ENCODE peak calls at places on chromosomes 1 and 21, in six cellular contexts. K is suprapubic skin, U is PC-9, A is AG04450, V is right atrium auricular region, S is PC-3. C is an unnamed sample.
A peak's percentile ranks its signal among the peaks of the same experiment; 100 is the strongest.

GRCh38 chr1:113747376-113747775 is 11.9 kb downstream of the PHTF1 start:
- DNase-seq in U (no peak), K (no peak), S (no peak), A (no peak), V (no peak), C (no peak)

GRCh38 chr1:100362821-100363466 is 10.6 kb downstream of the CDC14A start:
- DNase-seq in A (no peak), U (no peak), S (no peak), V (no peak), K (no peak), C (no peak)

GRCh38 chr1:204080163-204080903 is 7.4 kb downstream of the SOX13 start:
- DNase-seq in U (peak; percentile 94), K (peak; percentile 81), S (peak; percentile 96), V (no peak), A (no peak), C (peak; percentile 87)

GRCh38 chr1:215631489-215631888 is 64.4 kb downstream of the KCTD3 start:
- DNase-seq in U (peak; percentile 55), V (no peak), A (no peak), S (peak; percentile 80), K (no peak), C (no peak)

GRCh38 chr1:47894718-47895393 is 102.3 kb downstream of the TRABD2B start:
- DNase-seq in S (peak; percentile 96), U (peak; percentile 4), A (no peak), K (no peak), V (peak; percentile 63), C (no peak)

GRCh38 chr1:240027059-240027462 is 64.6 kb upstream of the FMN2 start:
- DNase-seq in K (no peak), S (peak; percentile 84), U (peak; percentile 35), V (no peak), A (no peak), C (peak; percentile 4)

GRCh38 chr1:200039849-200040479 is 12.5 kb downstream of the NR5A2 start:
- DNase-seq in S (no peak), V (no peak), K (no peak), A (no peak), U (no peak), C (no peak)

GRCh38 chr1:246221390-246222240 is 285.5 kb downstream of the SMYD3 start:
- DNase-seq in S (no peak), V (no peak), A (no peak), K (no peak), U (no peak), C (no peak)

GRCh38 chr1:17119076-17119743 is at the start of gene PADI2:
- DNase-seq in U (peak; percentile 85), A (no peak), V (no peak), S (peak; percentile 76), K (no peak), C (no peak)

GRCh38 chr1:209590405-209590804 is 6.9 kb downstream of the CAMK1G start:
- DNase-seq in K (no peak), A (no peak), V (no peak), S (no peak), U (no peak), C (no peak)
- TF ChIP-seq CTCF in K (no peak), A (peak; percentile 46), V (peak; percentile 48), S (no peak), U (peak; percentile 58), C (peak; percentile 48)

DNA sequence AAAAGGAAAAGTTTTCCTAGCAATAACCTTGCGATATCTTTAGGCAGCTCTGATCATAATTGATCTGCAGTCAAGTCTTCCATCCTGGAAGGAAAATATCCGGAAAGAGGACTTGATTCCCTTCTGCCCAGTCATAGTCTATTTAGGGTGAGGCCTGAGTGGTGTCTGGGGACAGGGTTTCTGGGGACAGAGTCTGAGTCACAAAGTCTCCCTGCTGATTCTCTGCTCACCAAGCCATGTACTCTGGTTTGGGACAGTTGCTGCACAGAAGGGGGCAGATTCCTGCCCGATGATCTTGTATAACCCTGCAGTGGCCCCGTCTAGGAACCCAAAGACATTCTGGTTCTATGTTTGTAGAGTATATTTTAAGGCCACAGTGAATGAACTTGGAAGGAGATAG is 178.8 kb downstream of the KCNJ6 start:
- DNase-seq in S (no peak), K (no peak), U (no peak), V (no peak), A (no peak), C (no peak)
- H3K27me3 ChIP-seq in S (peaks cover 80% of the 10 kb centered on the region), K (peaks cover 27% of the 10 kb centered on the region), U (peaks cover 50% of the 10 kb centered on the region), V (no peaks in the 10 kb centered on the region), A (peaks cover 22% of the 10 kb centered on the region), C (peaks cover 10% of the 10 kb centered on the region)

GRCh38 chr1:161069201-161069685 is 448 bp downstream of the ARHGAP30 start:
- DNase-seq in S (no peak), A (no peak), K (no peak), U (no peak), V (no peak), C (no peak)
- H3K4me3 ChIP-seq in S (no peak overlapping the region), A (no peak overlapping the region), K (peak overlapping the region; percentile 44), U (no peak overlapping the region), V (peak overlapping the region; percentile 10), C (no peak overlapping the region)

GRCh38 chr1:76138217-76138616 is 63.7 kb downstream of the ST6GALNAC3 start:
- DNase-seq in S (no peak), A (no peak), U (no peak), K (no peak), V (no peak), C (no peak)

GRCh38 chr1:76137746-76138145 is 63.2 kb downstream of the ST6GALNAC3 start:
- DNase-seq in K (no peak), V (no peak), A (no peak), U (no peak), S (no peak), C (no peak)

GRCh38 chr1:76142771-76143540 is 68.4 kb downstream of the ST6GALNAC3 start:
- DNase-seq in U (no peak), S (no peak), V (no peak), A (no peak), K (no peak), C (no peak)

GRCh38 chr1:76141898-76142297 is 67.4 kb downstream of the ST6GALNAC3 start:
- DNase-seq in U (no peak), A (no peak), S (no peak), V (no peak), K (no peak), C (no peak)

GRCh38 chr1:76140227-76140626 is 65.7 kb downstream of the ST6GALNAC3 start:
- DNase-seq in U (no peak), V (no peak), K (no peak), A (no peak), S (no peak), C (no peak)
- TF ChIP-seq CTCF in U (no peak), V (no peak), K (no peak), A (no peak), S (peak; percentile 25), C (peak; percentile 6)

GRCh38 chr1:31691446-31691845 is 12.4 kb downstream of the COL16A1 start:
- DNase-seq in U (no peak), V (no peak), S (no peak), K (no peak), A (no peak), C (no peak)

GRCh38 chr1:31689821-31690220 is 14.0 kb downstream of the COL16A1 start:
- DNase-seq in S (peak; percentile 92), A (peak; percentile 85), V (no peak), K (no peak), U (peak; percentile 80), C (peak; percentile 91)

GRCh38 chr1:31691951-31692350 is 11.9 kb downstream of the COL16A1 start:
- DNase-seq in S (no peak), A (no peak), K (no peak), V (no peak), U (no peak), C (no peak)

GRCh38 chr1:31689394-31689793 is 14.4 kb downstream of the COL16A1 start:
- DNase-seq in K (no peak), S (no peak), U (no peak), A (no peak), V (no peak), C (no peak)

DNA sequence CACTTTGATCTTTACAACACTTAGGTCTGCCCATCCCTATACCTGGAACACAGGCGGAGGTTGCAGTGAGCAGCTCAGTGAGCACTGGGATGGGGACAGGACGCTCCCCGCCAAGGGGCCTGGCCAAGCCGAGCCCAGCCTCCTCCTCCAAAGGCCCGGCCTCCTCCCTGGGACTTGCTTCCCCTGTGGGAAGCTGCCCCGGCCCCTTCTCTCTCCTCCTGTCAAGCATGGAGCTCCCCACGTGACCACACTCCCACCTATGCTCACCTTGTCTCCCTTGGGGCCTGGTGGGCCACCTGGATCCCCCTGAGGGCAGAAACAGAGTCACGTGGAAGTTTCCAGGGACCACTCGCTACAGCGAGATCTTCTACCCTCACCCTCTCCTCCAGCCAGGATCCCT is 12.9 kb downstream of the COL16A1 start:
- DNase-seq in V (no peak), U (no peak), A (no peak), K (no peak), S (no peak), C (no peak)
- H3K27me3 ChIP-seq in V (no peaks in the 10 kb centered on the region), U (no peaks in the 10 kb centered on the region), A (no peaks in the 10 kb centered on the region), K (no peaks in the 10 kb centered on the region), S (no peaks in the 10 kb centered on the region), C (no peaks in the 10 kb centered on the region)

GRCh38 chr1:109274533-109275476 is 8.1 kb downstream of the PSRC1 start:
- DNase-seq in S (peak; percentile 95), A (no peak), V (peak; percentile 68), U (peak; percentile 88), K (peak; percentile 72), C (peak; percentile 79)
- H3K4me3 ChIP-seq in S (peak overlapping the region; percentile 54), A (no peak overlapping the region), V (no peak overlapping the region), U (peak overlapping the region; percentile 49), K (peak overlapping the region; percentile 19), C (peak overlapping the region; percentile 3)

DNA sequence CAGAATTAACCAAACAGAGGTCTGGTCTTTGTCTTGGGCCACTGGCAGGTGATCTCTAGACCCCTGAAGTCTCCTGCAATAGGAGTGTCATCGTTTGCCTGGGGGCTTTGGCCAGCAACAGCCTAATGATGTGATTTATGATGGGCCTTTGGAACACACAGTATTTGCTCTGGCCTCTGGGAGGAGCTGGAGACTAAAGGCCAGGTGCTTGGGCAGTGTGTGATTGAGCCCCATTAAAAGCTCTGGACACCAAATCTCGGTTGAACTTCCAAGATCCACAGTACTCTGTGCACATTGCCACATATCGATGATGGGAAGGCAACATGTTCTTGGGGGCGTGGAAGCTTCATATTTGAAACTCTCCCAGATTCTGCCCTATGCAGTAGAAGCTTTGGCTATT is 32.0 kb upstream of the TLR5 start:
- DNase-seq in V (no peak), A (no peak), S (peak; percentile 62), K (no peak), U (no peak), C (no peak)
- TF ChIP-seq CTCF in V (no peak), A (peak; percentile 26), S (peak; percentile 67), K (no peak), U (peak; percentile 50), C (peak; percentile 36)

GRCh38 chr1:3034728-3035610 is 13.7 kb downstream of the ACTRT2 start:
- DNase-seq in U (no peak), K (peak; percentile 41), S (no peak), V (no peak), A (no peak), C (no peak)

GRCh38 chr1:3034162-3034561 is 12.9 kb downstream of the ACTRT2 start:
- DNase-seq in V (no peak), U (no peak), K (no peak), S (no peak), A (no peak), C (no peak)

GRCh38 chr1:3032371-3032862 is 11.2 kb downstream of the ACTRT2 start:
- DNase-seq in A (no peak), S (no peak), U (no peak), V (no peak), K (no peak), C (no peak)

GRCh38 chr1:3032970-3033794 is 11.9 kb downstream of the ACTRT2 start:
- DNase-seq in K (no peak), S (no peak), A (no peak), U (no peak), V (no peak), C (no peak)

GRCh38 chr1:3033795-3034100 is 12.5 kb downstream of the ACTRT2 start:
- DNase-seq in S (no peak), V (no peak), K (no peak), A (no peak), U (no peak), C (no peak)
- H3K27me3 ChIP-seq in S (peaks cover 99% of the 10 kb centered on the region), V (no peaks in the 10 kb centered on the region), K (peaks cover 86% of the 10 kb centered on the region), A (no peaks in the 10 kb centered on the region), U (peaks cover 97% of the 10 kb centered on the region), C (peaks cover under 1% of the 10 kb centered on the region)

C was measured in kidney epithelial cell.